ENCODE peak calls at places on chromosome 2, in five cellular contexts. D, Q, W, M and E are unnamed samples. For H3K36me3 and H3K27me3, the result is how much of the 10 kb centered on the place peaks cover.

GRCh38 chr2:198657520-198658121 is 800.1 kb downstream of the SATB2 start:
- DNase-seq in Q (no peak), D (no peak), W (no peak), M (no peak), E (peak)

GRCh38 chr2:138979131-138979530 is 198.9 kb upstream of the NXPH2 start:
- DNase-seq in M (no peak), Q (no peak), D (no peak), W (no peak), E (no peak)

GRCh38 chr2:238493880-238494572 is 67.3 kb downstream of the ASB1 start:
- DNase-seq in M (no peak), D (peak), W (no peak), Q (no peak), E (no peak)

GRCh38 chr2:233011268-233012190 is 1.5 kb downstream of the NGEF start:
- DNase-seq in W (no peak), Q (no peak), D (peak), M (no peak), E (no peak)

GRCh38 chr2:88919087-88919738 is 227.7 kb downstream of the RPIA start:
- DNase-seq in M (no peak), D (no peak), W (no peak), Q (no peak), E (peak)

GRCh38 chr2:43402452-43402937 is 176.1 kb upstream of the ZFP36L2 start:
- DNase-seq in D (no peak), M (no peak), Q (no peak), W (no peak), E (peak)

GRCh38 chr2:152405206-152406118 is 70.5 kb downstream of the FMNL2 start:
- DNase-seq in W (no peak), D (no peak), Q (no peak), M (peak), E (peak)

GRCh38 chr2:79219383-79219988 is 59.9 kb upstream of the REG3A start:
- DNase-seq in Q (peak), D (no peak), M (peak), W (no peak), E (peak)

GRCh38 chr2:150495993-150496627 is 8.6 kb upstream of the RND3 start:
- DNase-seq in M (no peak), Q (no peak), D (no peak), W (no peak), E (peak)

GRCh38 chr2:235055891-235056516 is 104.2 kb downstream of the SH3BP4 start:
- DNase-seq in W (no peak), Q (peak), M (peak), D (no peak), E (peak)

GRCh38 chr2:181426687-181427086 is 30.5 kb upstream of the ITGA4 start:
- DNase-seq in W (no peak), D (no peak), M (no peak), Q (no peak), E (no peak)

GRCh38 chr2:138414014-138414413 is 87.6 kb upstream of the SPOPL start:
- DNase-seq in D (no peak), W (no peak), Q (no peak), M (no peak), E (no peak)

GRCh38 chr2:47631840-47632398 is 151.0 kb upstream of the MSH6 start:
- DNase-seq in D (no peak), Q (no peak), M (peak), W (no peak), E (peak)

GRCh38 chr2:221402072-221402471 is 170.0 kb downstream of the EPHA4 start:
- DNase-seq in M (no peak), Q (no peak), W (no peak), D (no peak), E (no peak)

GRCh38 chr2:213104089-213104902 is 47.1 kb downstream of the IKZF2 start:
- DNase-seq in M (no peak), D (no peak), Q (no peak), W (no peak), E (peak)

GRCh38 chr2:111897924-111898702 is at the start of gene MERTK:
- DNase-seq in M (peak), D (peak), W (peak), Q (peak), E (no peak)

GRCh38 chr2:18445412-18446320 is 114.8 kb downstream of the RDH14 start:
- DNase-seq in M (peak), D (no peak), Q (no peak), W (no peak), E (no peak)

GRCh38 chr2:85755122-85756027 is 1.6 kb downstream of the ATOH8 start:
- DNase-seq in D (no peak), W (peak), Q (no peak), M (no peak), E (no peak)

GRCh38 chr2:37614061-37614802 is 57.2 kb downstream of the CDC42EP3 start:
- DNase-seq in D (no peak), Q (no peak), W (no peak), M (peak), E (peak)

GRCh38 chr2:11746376-11746806 is at the start of gene LPIN1:
- DNase-seq in W (peak), M (peak), D (peak), Q (peak), E (peak)

GRCh38 chr2:119212139-119212800 is 11.4 kb upstream of the STEAP3 start:
- DNase-seq in W (no peak), D (peak), M (no peak), Q (no peak), E (no peak)

GRCh38 chr2:168171069-168171762 is 76.2 kb downstream of the STK39 start:
- DNase-seq in W (no peak), D (no peak), M (no peak), Q (no peak), E (no peak)

GRCh38 chr2:217812170-217812569 is 190.6 kb downstream of the TNS1 start:
- DNase-seq in Q (no peak), M (no peak), W (no peak), D (no peak), E (no peak)

GRCh38 chr2:42138163-42139016 is 30.8 kb upstream of the EML4 start:
- DNase-seq in D (no peak), Q (no peak), M (peak), W (no peak), E (peak)

GRCh38 chr2:218282173-218282991 is 9.9 kb downstream of the TMBIM1 start:
- DNase-seq in Q (no peak), D (no peak), M (peak), W (no peak), E (peak)

GRCh38 chr2:165725421-165725820 is 68.6 kb downstream of the GALNT3 start:
- DNase-seq in Q (no peak), M (no peak), W (no peak), D (no peak), E (peak)

GRCh38 chr2:55618649-55619055 is 1.2 kb upstream of the PPP4R3B start:
- DNase-seq in Q (peak), D (peak), W (peak), M (peak), E (peak)

GRCh38 chr2:142617461-142617860 is 260.0 kb upstream of the KYNU start:
- DNase-seq in D (no peak), W (no peak), M (no peak), Q (no peak), E (peak)

GRCh38 chr2:177896587-177896986 is 176.0 kb downstream of the PDE11A start:
- DNase-seq in M (no peak), D (no peak), W (no peak), Q (no peak), E (no peak)

GRCh38 chr2:68365087-68365486 is at the start of gene PLEK:
- DNase-seq in M (peak), W (peak), D (peak), Q (no peak), E (no peak)

GRCh38 chr2:62578837-62579640 is 73.0 kb upstream of the TMEM17 start:
- DNase-seq in M (peak), W (no peak), Q (no peak), D (no peak), E (peak)

GRCh38 chr2:174753038-174753633 is 11.1 kb downstream of the CHRNA1 start:
- DNase-seq in Q (no peak), M (no peak), W (no peak), D (no peak), E (peak)

GRCh38 chr2:238379096-238379810 is 47.5 kb upstream of the ASB1 start:
- DNase-seq in M (peak), W (no peak), D (no peak), Q (no peak), E (peak)

GRCh38 chr2:241863021-241863954 is 4.6 kb upstream of the PDCD1 start:
- DNase-seq in D (no peak), Q (no peak), M (no peak), W (no peak), E (no peak)

GRCh38 chr2:1781291-1782080 is 37.2 kb upstream of the PXDN start:
- DNase-seq in D (peak), M (no peak), Q (no peak), W (no peak), E (no peak)

GRCh38 chr2:105262662-105263091 is 21.1 kb downstream of the GPR45 start:
- DNase-seq in Q (peak), M (no peak), D (no peak), W (no peak), E (peak)

GRCh38 chr2:111157071-111157661 is 36.5 kb downstream of the BCL2L11 start:
- DNase-seq in Q (no peak), D (no peak), W (no peak), M (no peak), E (no peak)

GRCh38 chr2:106975641-106976040 is 89.7 kb upstream of the ST6GAL2 start:
- DNase-seq in D (no peak), M (no peak), Q (no peak), W (no peak), E (no peak)

GRCh38 chr2:231708773-231709635 is 679 bp downstream of the PTMA start:
- DNase-seq in Q (peak), D (peak), W (peak), M (peak), E (no peak)
- TF ChIP-seq CTCF in Q (no peak), D (peak), W (peak), M (no peak), E (peak)

GRCh38 chr2:26216587-26216986 is 27.8 kb downstream of the HADHA start:
- DNase-seq in W (no peak), D (no peak), Q (no peak), M (no peak), E (no peak)

GRCh38 chr2:26215833-26216232 is 28.6 kb downstream of the HADHA start:
- DNase-seq in Q (no peak), D (no peak), W (no peak), M (no peak), E (no peak)

GRCh38 chr2:26212011-26212410 is 32.4 kb downstream of the HADHA start:
- DNase-seq in M (no peak), D (no peak), W (no peak), Q (no peak), E (no peak)

GRCh38 chr2:26217720-26218119 is 26.7 kb downstream of the HADHA start:
- DNase-seq in Q (no peak), D (no peak), M (no peak), W (no peak), E (no peak)

GRCh38 chr2:26214759-26215158 is 29.7 kb downstream of the HADHA start:
- DNase-seq in W (no peak), D (no peak), M (no peak), Q (no peak), E (no peak)
- H3K36me3 ChIP-seq in W (under half), D (under half), M (under half), Q (half or more), E (under half)

GRCh38 chr2:8242734-8243133 is 439.1 kb upstream of the ID2 start:
- DNase-seq in M (no peak), W (no peak), Q (no peak), D (no peak), E (peak)

GRCh38 chr2:8236391-8236790 is 445.5 kb upstream of the ID2 start:
- DNase-seq in D (no peak), Q (no peak), M (no peak), W (no peak), E (no peak)

GRCh38 chr2:8241317-8241716 is 440.5 kb upstream of the ID2 start:
- DNase-seq in M (no peak), W (peak), Q (no peak), D (no peak), E (no peak)

GRCh38 chr2:8238521-8239230 is 443.2 kb upstream of the ID2 start:
- DNase-seq in W (no peak), D (no peak), M (no peak), Q (no peak), E (no peak)

GRCh38 chr2:8239402-8240127 is 442.3 kb upstream of the ID2 start:
- DNase-seq in W (no peak), D (no peak), Q (no peak), M (no peak), E (no peak)
- H3K27me3 ChIP-seq in W (under half), D (under half), Q (under half), M (under half), E (under half)

DNA sequence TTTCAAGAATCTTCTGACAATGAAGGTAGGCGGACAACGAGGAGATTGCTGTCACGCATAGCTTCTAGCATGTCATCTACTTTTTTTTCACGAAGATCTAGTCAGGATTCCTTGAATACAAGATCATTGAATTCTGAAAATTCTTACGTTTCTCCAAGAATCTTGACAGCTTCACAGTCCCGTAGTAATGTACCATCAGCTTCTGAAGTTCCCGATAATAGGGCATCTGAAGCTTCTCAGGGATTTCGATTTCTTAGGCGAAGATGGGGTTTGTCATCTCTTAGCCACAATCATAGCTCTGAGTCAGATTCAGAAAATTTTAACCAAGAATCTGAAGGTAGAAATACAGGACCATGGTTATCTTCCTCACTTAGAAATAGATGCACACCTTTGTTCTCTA is 35.8 kb downstream of the MARCHF7 start:
- DNase-seq in M (no peak), W (no peak), Q (no peak), D (no peak), E (no peak)
- TF ChIP-seq CTCF in M (no peak), W (no peak), Q (no peak), D (no peak), E (no peak)

GRCh38 chr2:161232571-161232970 is 72.3 kb downstream of the TANK start:
- DNase-seq in Q (no peak), M (no peak), W (no peak), D (no peak), E (no peak)
- H3K36me3 ChIP-seq in Q (half or more), M (under half), W (under half), D (under half), E (under half)

GRCh38 chr2:44932564-44933392 is 8.7 kb upstream of the SIX3 start:
- DNase-seq in D (no peak), M (no peak), Q (no peak), W (no peak), E (no peak)
- H3K27me3 ChIP-seq in D (half or more), M (under half), Q (half or more), W (under half), E (half or more)